ENCODE peak calls at places on chromosomes 12 and 14, in seven cellular contexts. One of them, this sample, is unnamed. For H3K27me3, the result is how much of the 10 kb centered on the place peaks cover.

GRCh38 chr12:121805800-121806555 is 2.2 kb downstream of the SETD1B start:
- DNase-seq in CD8-positive, alpha-beta T cell: peak
- DNase-seq in lung: no peak
- DNase-seq in body of pancreas: no peak
- DNase-seq in right lobe of liver: peak
- DNase-seq in mammary epithelial cell: peak
- DNase-seq in GM23338: no peak
- DNase-seq in this sample: no peak

GRCh38 chr12:83161451-83161850 is 474.7 kb downstream of the TMTC2 start:
- DNase-seq in right lobe of liver: no peak
- DNase-seq in GM23338: no peak
- DNase-seq in lung: no peak
- DNase-seq in body of pancreas: no peak
- DNase-seq in CD8-positive, alpha-beta T cell: no peak
- DNase-seq in mammary epithelial cell: peak
- DNase-seq in this sample: no peak

GRCh38 chr12:123057505-123058265 is 77.2 kb downstream of the ARL6IP4 start:
- DNase-seq in lung: peak
- DNase-seq in GM23338: no peak
- DNase-seq in right lobe of liver: no peak
- DNase-seq in mammary epithelial cell: no peak
- DNase-seq in CD8-positive, alpha-beta T cell: no peak
- DNase-seq in body of pancreas: no peak
- DNase-seq in this sample: no peak

GRCh38 chr14:60195179-60195810 is 30.1 kb upstream of the DHRS7 start:
- DNase-seq in GM23338: peak
- DNase-seq in mammary epithelial cell: no peak
- DNase-seq in right lobe of liver: no peak
- DNase-seq in lung: no peak
- DNase-seq in body of pancreas: no peak
- DNase-seq in CD8-positive, alpha-beta T cell: no peak
- DNase-seq in this sample: no peak

GRCh38 chr12:50380761-50381325 is 15.6 kb downstream of the FAM186A start:
- DNase-seq in lung: no peak
- DNase-seq in mammary epithelial cell: no peak
- DNase-seq in GM23338: no peak
- DNase-seq in CD8-positive, alpha-beta T cell: no peak
- DNase-seq in body of pancreas: no peak
- DNase-seq in right lobe of liver: no peak
- DNase-seq in this sample: no peak

GRCh38 chr12:26297386-26298070 is 102.2 kb downstream of the SSPN start:
- DNase-seq in GM23338: no peak
- DNase-seq in CD8-positive, alpha-beta T cell: no peak
- DNase-seq in right lobe of liver: no peak
- DNase-seq in lung: no peak
- DNase-seq in body of pancreas: no peak
- DNase-seq in mammary epithelial cell: peak
- DNase-seq in this sample: no peak

GRCh38 chr12:107597695-107598410 is 87.7 kb upstream of the PWP1 start:
- DNase-seq in CD8-positive, alpha-beta T cell: no peak
- DNase-seq in right lobe of liver: no peak
- DNase-seq in lung: no peak
- DNase-seq in mammary epithelial cell: no peak
- DNase-seq in body of pancreas: no peak
- DNase-seq in GM23338: no peak
- DNase-seq in this sample: no peak

GRCh38 chr14:61461808-61462275 is 140.5 kb downstream of the PRKCH start:
- DNase-seq in CD8-positive, alpha-beta T cell: peak
- DNase-seq in GM23338: peak
- DNase-seq in mammary epithelial cell: peak
- DNase-seq in right lobe of liver: no peak
- DNase-seq in body of pancreas: no peak
- DNase-seq in lung: no peak
- DNase-seq in this sample: no peak

GRCh38 chr14:106883218-106883692 is 1356.9 kb downstream of the TMEM121 start:
- DNase-seq in right lobe of liver: no peak
- DNase-seq in GM23338: peak
- DNase-seq in lung: no peak
- DNase-seq in CD8-positive, alpha-beta T cell: peak
- DNase-seq in mammary epithelial cell: no peak
- DNase-seq in body of pancreas: no peak
- DNase-seq in this sample: no peak

GRCh38 chr12:16884056-16884455 is 278.1 kb upstream of the LMO3 start:
- DNase-seq in GM23338: no peak
- DNase-seq in body of pancreas: no peak
- DNase-seq in lung: no peak
- DNase-seq in CD8-positive, alpha-beta T cell: no peak
- DNase-seq in right lobe of liver: no peak
- DNase-seq in mammary epithelial cell: no peak
- DNase-seq in this sample: no peak

GRCh38 chr14:101843665-101844064 is 82.2 kb downstream of the PPP2R5C start:
- DNase-seq in CD8-positive, alpha-beta T cell: peak
- DNase-seq in body of pancreas: no peak
- DNase-seq in GM23338: peak
- DNase-seq in right lobe of liver: no peak
- DNase-seq in mammary epithelial cell: no peak
- DNase-seq in lung: no peak
- DNase-seq in this sample: no peak

GRCh38 chr12:125794401-125794800 is 729.2 kb downstream of the AACS start:
- DNase-seq in GM23338: no peak
- DNase-seq in body of pancreas: no peak
- DNase-seq in right lobe of liver: no peak
- DNase-seq in mammary epithelial cell: no peak
- DNase-seq in lung: no peak
- DNase-seq in CD8-positive, alpha-beta T cell: no peak
- DNase-seq in this sample: no peak

GRCh38 chr12:22969521-22969920 is 344.6 kb downstream of the ETNK1 start:
- DNase-seq in lung: no peak
- DNase-seq in body of pancreas: no peak
- DNase-seq in mammary epithelial cell: no peak
- DNase-seq in right lobe of liver: no peak
- DNase-seq in GM23338: no peak
- DNase-seq in CD8-positive, alpha-beta T cell: no peak
- DNase-seq in this sample: no peak

GRCh38 chr12:122318607-122319311 is 52.5 kb upstream of the VPS33A start:
- DNase-seq in CD8-positive, alpha-beta T cell: no peak
- DNase-seq in GM23338: no peak
- DNase-seq in right lobe of liver: no peak
- DNase-seq in body of pancreas: no peak
- DNase-seq in lung: no peak
- DNase-seq in mammary epithelial cell: no peak
- DNase-seq in this sample: no peak

GRCh38 chr12:100593490-100593889 is 20.0 kb downstream of the GAS2L3 start:
- DNase-seq in CD8-positive, alpha-beta T cell: no peak
- DNase-seq in body of pancreas: no peak
- DNase-seq in GM23338: no peak
- DNase-seq in right lobe of liver: no peak
- DNase-seq in mammary epithelial cell: peak
- DNase-seq in lung: no peak
- DNase-seq in this sample: no peak

GRCh38 chr12:130009961-130010360 is 106.1 kb upstream of the TMEM132D start:
- DNase-seq in mammary epithelial cell: no peak
- DNase-seq in lung: no peak
- DNase-seq in right lobe of liver: no peak
- DNase-seq in GM23338: no peak
- DNase-seq in CD8-positive, alpha-beta T cell: no peak
- DNase-seq in body of pancreas: no peak
- DNase-seq in this sample: no peak

GRCh38 chr12:89243786-89244185 is 108.5 kb downstream of the DUSP6 start:
- DNase-seq in lung: no peak
- DNase-seq in CD8-positive, alpha-beta T cell: no peak
- DNase-seq in right lobe of liver: no peak
- DNase-seq in body of pancreas: no peak
- DNase-seq in GM23338: no peak
- DNase-seq in mammary epithelial cell: no peak
- DNase-seq in this sample: no peak

GRCh38 chr12:91326043-91327027 is 143.7 kb upstream of the DCN start:
- DNase-seq in mammary epithelial cell: peak
- DNase-seq in right lobe of liver: no peak
- DNase-seq in GM23338: peak
- DNase-seq in lung: peak
- DNase-seq in CD8-positive, alpha-beta T cell: peak
- DNase-seq in body of pancreas: peak
- DNase-seq in this sample: no peak

GRCh38 chr14:69710378-69710777 is 56.6 kb upstream of the SRSF5 start:
- DNase-seq in lung: no peak
- DNase-seq in mammary epithelial cell: no peak
- DNase-seq in body of pancreas: no peak
- DNase-seq in CD8-positive, alpha-beta T cell: no peak
- DNase-seq in right lobe of liver: no peak
- DNase-seq in GM23338: no peak
- DNase-seq in this sample: no peak

GRCh38 chr12:33440477-33440876 is 858 bp upstream of the SYT10 start:
- DNase-seq in lung: no peak
- DNase-seq in right lobe of liver: no peak
- DNase-seq in mammary epithelial cell: no peak
- DNase-seq in body of pancreas: no peak
- DNase-seq in GM23338: no peak
- DNase-seq in CD8-positive, alpha-beta T cell: no peak
- DNase-seq in this sample: no peak

GRCh38 chr12:121786441-121786825 is 7.1 kb downstream of the RHOF start:
- DNase-seq in mammary epithelial cell: peak
- DNase-seq in CD8-positive, alpha-beta T cell: peak
- DNase-seq in body of pancreas: peak
- DNase-seq in right lobe of liver: peak
- DNase-seq in GM23338: no peak
- DNase-seq in lung: peak
- DNase-seq in this sample: no peak

GRCh38 chr14:79659995-79660975 is 551.0 kb downstream of the DIO2 start:
- DNase-seq in GM23338: no peak
- DNase-seq in CD8-positive, alpha-beta T cell: no peak
- DNase-seq in right lobe of liver: no peak
- DNase-seq in lung: no peak
- DNase-seq in body of pancreas: no peak
- DNase-seq in mammary epithelial cell: no peak
- DNase-seq in this sample: no peak

DNA sequence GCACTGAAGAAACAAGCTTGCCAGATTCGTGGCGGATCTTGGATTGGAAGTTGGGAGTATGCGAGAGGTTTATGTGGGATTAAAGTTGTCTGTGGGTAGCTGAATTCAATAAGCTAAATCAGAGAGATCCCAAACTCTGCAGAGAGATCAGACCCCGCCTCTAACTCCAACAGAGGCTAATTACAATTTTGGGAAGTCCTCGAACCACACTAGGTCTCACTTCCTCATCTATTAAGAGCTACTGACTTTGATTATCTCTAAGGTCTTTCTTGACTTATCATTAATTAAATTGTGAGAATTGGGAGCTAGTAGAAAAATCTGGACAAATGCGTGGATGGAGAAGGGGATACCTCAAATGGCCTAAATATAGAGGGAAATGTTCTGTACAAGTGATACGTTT is 9.1 kb downstream of the NTF3 start:
- DNase-seq in GM23338: no peak
- DNase-seq in right lobe of liver: no peak
- DNase-seq in lung: no peak
- DNase-seq in mammary epithelial cell: no peak
- DNase-seq in CD8-positive, alpha-beta T cell: no peak
- DNase-seq in body of pancreas: no peak
- DNase-seq in this sample: no peak
- H3K27me3 ChIP-seq in GM23338: under half
- H3K27me3 ChIP-seq in right lobe of liver: under half
- H3K27me3 ChIP-seq in lung: under half
- H3K27me3 ChIP-seq in mammary epithelial cell: under half
- H3K27me3 ChIP-seq in CD8-positive, alpha-beta T cell: under half
- H3K27me3 ChIP-seq in body of pancreas: under half
- H3K27me3 ChIP-seq in this sample: under half

DNA sequence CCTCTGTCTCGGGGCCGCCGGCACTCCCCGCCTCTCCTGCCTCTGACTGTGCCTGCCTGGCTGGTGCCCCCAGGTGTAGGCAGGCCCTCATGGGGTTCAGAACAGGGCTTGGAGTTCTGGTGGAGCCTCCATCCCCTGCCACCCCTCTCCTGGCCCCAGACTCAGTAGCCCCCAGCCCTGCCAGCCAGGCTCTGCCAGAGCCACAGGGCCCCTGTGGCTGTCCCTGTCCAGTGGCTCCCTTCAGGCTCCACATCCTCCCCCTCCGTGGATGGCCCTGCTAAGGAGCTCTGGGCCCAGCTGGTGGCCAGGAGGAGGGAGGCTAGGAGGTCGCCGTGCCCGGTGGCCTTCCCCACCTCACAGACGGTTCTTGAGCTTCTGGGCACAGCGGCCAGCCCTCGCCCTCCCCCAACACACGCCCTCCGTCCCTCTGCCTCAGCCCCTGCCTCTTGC is 12.5 kb downstream of the TRMT61A start:
- DNase-seq in mammary epithelial cell: no peak
- DNase-seq in lung: no peak
- DNase-seq in GM23338: no peak
- DNase-seq in right lobe of liver: no peak
- DNase-seq in CD8-positive, alpha-beta T cell: no peak
- DNase-seq in body of pancreas: no peak
- DNase-seq in this sample: no peak
- H3K4me3 ChIP-seq in mammary epithelial cell: no peak
- H3K4me3 ChIP-seq in lung: no peak
- H3K4me3 ChIP-seq in GM23338: no peak
- H3K4me3 ChIP-seq in right lobe of liver: no peak
- H3K4me3 ChIP-seq in CD8-positive, alpha-beta T cell: no peak
- H3K4me3 ChIP-seq in body of pancreas: no peak
- H3K4me3 ChIP-seq in this sample: no peak

GRCh38 chr12:52385226-52385702 is at the start of gene KRT84:
- DNase-seq in right lobe of liver: no peak
- DNase-seq in mammary epithelial cell: no peak
- DNase-seq in lung: no peak
- DNase-seq in GM23338: no peak
- DNase-seq in CD8-positive, alpha-beta T cell: no peak
- DNase-seq in body of pancreas: no peak
- DNase-seq in this sample: no peak
- H3K27me3 ChIP-seq in right lobe of liver: under half
- H3K27me3 ChIP-seq in mammary epithelial cell: under half
- H3K27me3 ChIP-seq in lung: under half
- H3K27me3 ChIP-seq in GM23338: under half
- H3K27me3 ChIP-seq in CD8-positive, alpha-beta T cell: under half
- H3K27me3 ChIP-seq in body of pancreas: under half
- H3K27me3 ChIP-seq in this sample: under half

GRCh38 chr14:50758945-50759344 is 72.0 kb downstream of the NIN start:
- DNase-seq in lung: no peak
- DNase-seq in right lobe of liver: no peak
- DNase-seq in CD8-positive, alpha-beta T cell: no peak
- DNase-seq in mammary epithelial cell: no peak
- DNase-seq in GM23338: no peak
- DNase-seq in body of pancreas: peak
- DNase-seq in this sample: no peak

GRCh38 chr14:50756300-50756699 is 74.7 kb downstream of the NIN start:
- DNase-seq in body of pancreas: no peak
- DNase-seq in CD8-positive, alpha-beta T cell: no peak
- DNase-seq in mammary epithelial cell: no peak
- DNase-seq in right lobe of liver: no peak
- DNase-seq in lung: no peak
- DNase-seq in GM23338: no peak
- DNase-seq in this sample: no peak

GRCh38 chr14:50759800-50760543 is 71.0 kb downstream of the NIN start:
- DNase-seq in lung: no peak
- DNase-seq in right lobe of liver: no peak
- DNase-seq in GM23338: no peak
- DNase-seq in body of pancreas: no peak
- DNase-seq in CD8-positive, alpha-beta T cell: no peak
- DNase-seq in mammary epithelial cell: no peak
- DNase-seq in this sample: no peak

GRCh38 chr14:50758279-50758678 is 72.7 kb downstream of the NIN start:
- DNase-seq in right lobe of liver: no peak
- DNase-seq in mammary epithelial cell: no peak
- DNase-seq in CD8-positive, alpha-beta T cell: no peak
- DNase-seq in lung: no peak
- DNase-seq in body of pancreas: no peak
- DNase-seq in GM23338: no peak
- DNase-seq in this sample: no peak

GRCh38 chr14:50757702-50758101 is 73.3 kb downstream of the NIN start:
- DNase-seq in body of pancreas: no peak
- DNase-seq in GM23338: no peak
- DNase-seq in lung: no peak
- DNase-seq in right lobe of liver: no peak
- DNase-seq in mammary epithelial cell: no peak
- DNase-seq in CD8-positive, alpha-beta T cell: no peak
- DNase-seq in this sample: no peak
- H3K4me3 ChIP-seq in body of pancreas: no peak
- H3K4me3 ChIP-seq in GM23338: no peak
- H3K4me3 ChIP-seq in lung: no peak
- H3K4me3 ChIP-seq in right lobe of liver: no peak
- H3K4me3 ChIP-seq in mammary epithelial cell: no peak
- H3K4me3 ChIP-seq in CD8-positive, alpha-beta T cell: no peak
- H3K4me3 ChIP-seq in this sample: no peak